ENCODE peak calls at places on chromosomes 12 and 14, in nine cellular contexts. One of them, this sample, is unnamed.

GRCh38 chr12:12790956-12791355 is 5.5 kb downstream of the APOLD1 start:
- DNase-seq in stimulated activated CD8-positive, alpha-beta memory T cell treated with anti-CD3 and anti-CD28 coated beads, Interleukin-4, amount 100 ng/mL, for 4 hours: no peak
- DNase-seq in D341Med: no peak
- DNase-seq in IMR-90: no peak
- DNase-seq in tibial artery: no peak
- DNase-seq in stimulated activated CD4-positive, alpha-beta T cell treated with anti-CD3 and anti-CD28 coated beads, TNF-alpha, amount 100 ng/mL, for 24 hours: no peak
- DNase-seq in adipocyte: no peak
- DNase-seq in T-helper 2 cell: no peak
- DNase-seq in amygdala: no peak
- DNase-seq in this sample: no peak

GRCh38 chr14:95331708-95332408 is 12.2 kb upstream of the CLMN start:
- DNase-seq in stimulated activated CD8-positive, alpha-beta memory T cell treated with anti-CD3 and anti-CD28 coated beads, Interleukin-4, amount 100 ng/mL, for 4 hours: no peak
- DNase-seq in D341Med: no peak
- DNase-seq in IMR-90: no peak
- DNase-seq in tibial artery: no peak
- DNase-seq in stimulated activated CD4-positive, alpha-beta T cell treated with anti-CD3 and anti-CD28 coated beads, TNF-alpha, amount 100 ng/mL, for 24 hours: no peak
- DNase-seq in adipocyte: no peak
- DNase-seq in T-helper 2 cell: no peak
- DNase-seq in amygdala: no peak
- DNase-seq in this sample: no peak

GRCh38 chr14:39875028-39875427 is 442.8 kb upstream of the FBXO33 start:
- DNase-seq in stimulated activated CD8-positive, alpha-beta memory T cell treated with anti-CD3 and anti-CD28 coated beads, Interleukin-4, amount 100 ng/mL, for 4 hours: no peak
- DNase-seq in D341Med: no peak
- DNase-seq in IMR-90: no peak
- DNase-seq in tibial artery: no peak
- DNase-seq in stimulated activated CD4-positive, alpha-beta T cell treated with anti-CD3 and anti-CD28 coated beads, TNF-alpha, amount 100 ng/mL, for 24 hours: no peak
- DNase-seq in adipocyte: no peak
- DNase-seq in T-helper 2 cell: no peak
- DNase-seq in amygdala: no peak
- DNase-seq in this sample: no peak

GRCh38 chr14:67673451-67673850 is 981 bp downstream of the VTI1B start:
- DNase-seq in stimulated activated CD8-positive, alpha-beta memory T cell treated with anti-CD3 and anti-CD28 coated beads, Interleukin-4, amount 100 ng/mL, for 4 hours: no peak
- DNase-seq in D341Med: no peak
- DNase-seq in IMR-90: peak; percentile 31
- DNase-seq in tibial artery: no peak
- DNase-seq in stimulated activated CD4-positive, alpha-beta T cell treated with anti-CD3 and anti-CD28 coated beads, TNF-alpha, amount 100 ng/mL, for 24 hours: no peak
- DNase-seq in adipocyte: peak; percentile 56
- DNase-seq in T-helper 2 cell: no peak
- DNase-seq in amygdala: no peak
- DNase-seq in this sample: no peak

GRCh38 chr12:46663297-46663696 is 162.5 kb downstream of the SLC38A4 start:
- DNase-seq in stimulated activated CD8-positive, alpha-beta memory T cell treated with anti-CD3 and anti-CD28 coated beads, Interleukin-4, amount 100 ng/mL, for 4 hours: no peak
- DNase-seq in D341Med: no peak
- DNase-seq in IMR-90: no peak
- DNase-seq in tibial artery: no peak
- DNase-seq in stimulated activated CD4-positive, alpha-beta T cell treated with anti-CD3 and anti-CD28 coated beads, TNF-alpha, amount 100 ng/mL, for 24 hours: no peak
- DNase-seq in adipocyte: no peak
- DNase-seq in T-helper 2 cell: no peak
- DNase-seq in amygdala: no peak
- DNase-seq in this sample: no peak

GRCh38 chr14:91252901-91253794 is 8.6 kb upstream of the GPR68 start:
- DNase-seq in stimulated activated CD8-positive, alpha-beta memory T cell treated with anti-CD3 and anti-CD28 coated beads, Interleukin-4, amount 100 ng/mL, for 4 hours: no peak
- DNase-seq in D341Med: peak; percentile 83
- DNase-seq in IMR-90: no peak
- DNase-seq in tibial artery: no peak
- DNase-seq in stimulated activated CD4-positive, alpha-beta T cell treated with anti-CD3 and anti-CD28 coated beads, TNF-alpha, amount 100 ng/mL, for 24 hours: no peak
- DNase-seq in adipocyte: peak; percentile 66
- DNase-seq in T-helper 2 cell: peak; percentile 67
- DNase-seq in amygdala: peak; percentile 50
- DNase-seq in this sample: no peak

GRCh38 chr12:43722621-43723020 is 36.0 kb downstream of the PUS7L start:
- DNase-seq in stimulated activated CD8-positive, alpha-beta memory T cell treated with anti-CD3 and anti-CD28 coated beads, Interleukin-4, amount 100 ng/mL, for 4 hours: no peak
- DNase-seq in D341Med: no peak
- DNase-seq in IMR-90: no peak
- DNase-seq in tibial artery: no peak
- DNase-seq in stimulated activated CD4-positive, alpha-beta T cell treated with anti-CD3 and anti-CD28 coated beads, TNF-alpha, amount 100 ng/mL, for 24 hours: no peak
- DNase-seq in adipocyte: no peak
- DNase-seq in T-helper 2 cell: no peak
- DNase-seq in amygdala: no peak
- DNase-seq in this sample: no peak

GRCh38 chr12:34604631-34605509 is 582.6 kb downstream of the ALG10 start:
- DNase-seq in stimulated activated CD8-positive, alpha-beta memory T cell treated with anti-CD3 and anti-CD28 coated beads, Interleukin-4, amount 100 ng/mL, for 4 hours: no peak
- DNase-seq in D341Med: no peak
- DNase-seq in IMR-90: no peak
- DNase-seq in tibial artery: no peak
- DNase-seq in stimulated activated CD4-positive, alpha-beta T cell treated with anti-CD3 and anti-CD28 coated beads, TNF-alpha, amount 100 ng/mL, for 24 hours: no peak
- DNase-seq in adipocyte: no peak
- DNase-seq in T-helper 2 cell: no peak
- DNase-seq in amygdala: no peak
- DNase-seq in this sample: peak; percentile 37

GRCh38 chr12:17992002-17992656 is 97.9 kb downstream of the RERGL start:
- DNase-seq in stimulated activated CD8-positive, alpha-beta memory T cell treated with anti-CD3 and anti-CD28 coated beads, Interleukin-4, amount 100 ng/mL, for 4 hours: no peak
- DNase-seq in D341Med: peak; percentile 38
- DNase-seq in IMR-90: peak; percentile 7
- DNase-seq in tibial artery: no peak
- DNase-seq in stimulated activated CD4-positive, alpha-beta T cell treated with anti-CD3 and anti-CD28 coated beads, TNF-alpha, amount 100 ng/mL, for 24 hours: no peak
- DNase-seq in adipocyte: peak; percentile 81
- DNase-seq in T-helper 2 cell: peak; percentile 19
- DNase-seq in amygdala: no peak
- DNase-seq in this sample: no peak

GRCh38 chr12:96049096-96049495 is 13.7 kb upstream of the LTA4H start:
- DNase-seq in stimulated activated CD8-positive, alpha-beta memory T cell treated with anti-CD3 and anti-CD28 coated beads, Interleukin-4, amount 100 ng/mL, for 4 hours: no peak
- DNase-seq in D341Med: no peak
- DNase-seq in IMR-90: no peak
- DNase-seq in tibial artery: no peak
- DNase-seq in stimulated activated CD4-positive, alpha-beta T cell treated with anti-CD3 and anti-CD28 coated beads, TNF-alpha, amount 100 ng/mL, for 24 hours: no peak
- DNase-seq in adipocyte: no peak
- DNase-seq in T-helper 2 cell: no peak
- DNase-seq in amygdala: no peak
- DNase-seq in this sample: no peak

GRCh38 chr14:78950654-78951053 is 780.5 kb downstream of the NRXN3 start:
- DNase-seq in stimulated activated CD8-positive, alpha-beta memory T cell treated with anti-CD3 and anti-CD28 coated beads, Interleukin-4, amount 100 ng/mL, for 4 hours: no peak
- DNase-seq in D341Med: no peak
- DNase-seq in IMR-90: peak; percentile 76
- DNase-seq in tibial artery: no peak
- DNase-seq in stimulated activated CD4-positive, alpha-beta T cell treated with anti-CD3 and anti-CD28 coated beads, TNF-alpha, amount 100 ng/mL, for 24 hours: no peak
- DNase-seq in adipocyte: peak; percentile 34
- DNase-seq in T-helper 2 cell: no peak
- DNase-seq in amygdala: no peak
- DNase-seq in this sample: no peak

GRCh38 chr14:34081576-34082136 is 130.8 kb upstream of the EGLN3 start:
- DNase-seq in stimulated activated CD8-positive, alpha-beta memory T cell treated with anti-CD3 and anti-CD28 coated beads, Interleukin-4, amount 100 ng/mL, for 4 hours: no peak
- DNase-seq in D341Med: no peak
- DNase-seq in IMR-90: peak; percentile 40
- DNase-seq in tibial artery: no peak
- DNase-seq in stimulated activated CD4-positive, alpha-beta T cell treated with anti-CD3 and anti-CD28 coated beads, TNF-alpha, amount 100 ng/mL, for 24 hours: no peak
- DNase-seq in adipocyte: peak; percentile 39
- DNase-seq in T-helper 2 cell: no peak
- DNase-seq in amygdala: no peak
- DNase-seq in this sample: no peak

GRCh38 chr12:110179291-110179690 is 55.1 kb downstream of the IFT81 start:
- DNase-seq in stimulated activated CD8-positive, alpha-beta memory T cell treated with anti-CD3 and anti-CD28 coated beads, Interleukin-4, amount 100 ng/mL, for 4 hours: no peak
- DNase-seq in D341Med: no peak
- DNase-seq in IMR-90: peak; percentile 69
- DNase-seq in tibial artery: no peak
- DNase-seq in stimulated activated CD4-positive, alpha-beta T cell treated with anti-CD3 and anti-CD28 coated beads, TNF-alpha, amount 100 ng/mL, for 24 hours: no peak
- DNase-seq in adipocyte: peak; percentile 58
- DNase-seq in T-helper 2 cell: no peak
- DNase-seq in amygdala: no peak
- DNase-seq in this sample: no peak

GRCh38 chr14:64591809-64592208 is 42.0 kb downstream of the PPP1R36 start:
- DNase-seq in stimulated activated CD8-positive, alpha-beta memory T cell treated with anti-CD3 and anti-CD28 coated beads, Interleukin-4, amount 100 ng/mL, for 4 hours: no peak
- DNase-seq in D341Med: no peak
- DNase-seq in IMR-90: peak; percentile 43
- DNase-seq in tibial artery: no peak
- DNase-seq in stimulated activated CD4-positive, alpha-beta T cell treated with anti-CD3 and anti-CD28 coated beads, TNF-alpha, amount 100 ng/mL, for 24 hours: no peak
- DNase-seq in adipocyte: no peak
- DNase-seq in T-helper 2 cell: no peak
- DNase-seq in amygdala: no peak
- DNase-seq in this sample: no peak

GRCh38 chr12:56874821-56875220 is 59.4 kb downstream of the SDR9C7 start:
- DNase-seq in stimulated activated CD8-positive, alpha-beta memory T cell treated with anti-CD3 and anti-CD28 coated beads, Interleukin-4, amount 100 ng/mL, for 4 hours: no peak
- DNase-seq in D341Med: no peak
- DNase-seq in IMR-90: no peak
- DNase-seq in tibial artery: no peak
- DNase-seq in stimulated activated CD4-positive, alpha-beta T cell treated with anti-CD3 and anti-CD28 coated beads, TNF-alpha, amount 100 ng/mL, for 24 hours: no peak
- DNase-seq in adipocyte: no peak
- DNase-seq in T-helper 2 cell: no peak
- DNase-seq in amygdala: no peak
- DNase-seq in this sample: no peak

GRCh38 chr12:5586201-5586600 is 154.3 kb downstream of the NTF3 start:
- DNase-seq in stimulated activated CD8-positive, alpha-beta memory T cell treated with anti-CD3 and anti-CD28 coated beads, Interleukin-4, amount 100 ng/mL, for 4 hours: no peak
- DNase-seq in D341Med: no peak
- DNase-seq in IMR-90: peak; percentile 71
- DNase-seq in tibial artery: no peak
- DNase-seq in stimulated activated CD4-positive, alpha-beta T cell treated with anti-CD3 and anti-CD28 coated beads, TNF-alpha, amount 100 ng/mL, for 24 hours: no peak
- DNase-seq in adipocyte: peak; percentile 48
- DNase-seq in T-helper 2 cell: no peak
- DNase-seq in amygdala: no peak
- DNase-seq in this sample: no peak